ENCODE peak calls at places on chromosomes 3 and 15, in five cellular contexts. One of them, this sample, is unnamed.

GRCh38 chr3:119810018-119810435 is 28.1 kb downstream of the NR1I2 start:
- DNase-seq in WTC11: peak
- DNase-seq in GM12878: peak
- DNase-seq in K562: no peak
- DNase-seq in H1: no peak
- DNase-seq in this sample: no peak

GRCh38 chr3:127485396-127486170 is 105.0 kb downstream of the TPRA1 start:
- DNase-seq in WTC11: no peak
- DNase-seq in GM12878: no peak
- DNase-seq in K562: no peak
- DNase-seq in H1: peak
- DNase-seq in this sample: no peak

GRCh38 chr3:188819939-188820338 is 351.8 kb upstream of the TPRG1 start:
- DNase-seq in WTC11: no peak
- DNase-seq in GM12878: no peak
- DNase-seq in K562: no peak
- DNase-seq in H1: no peak
- DNase-seq in this sample: no peak

GRCh38 chr3:106006001-106006400 is 137.2 kb upstream of the CBLB start:
- DNase-seq in WTC11: no peak
- DNase-seq in GM12878: no peak
- DNase-seq in K562: no peak
- DNase-seq in H1: no peak
- DNase-seq in this sample: no peak

GRCh38 chr3:38493019-38493418 is 3.1 kb upstream of the EXOG start:
- DNase-seq in WTC11: no peak
- DNase-seq in GM12878: no peak
- DNase-seq in K562: no peak
- DNase-seq in H1: no peak
- DNase-seq in this sample: no peak

GRCh38 chr3:111519193-111519592 is 22.8 kb upstream of the CD96 start:
- DNase-seq in WTC11: no peak
- DNase-seq in GM12878: no peak
- DNase-seq in K562: no peak
- DNase-seq in H1: no peak
- DNase-seq in this sample: no peak

GRCh38 chr3:106611841-106612240 is 743.0 kb upstream of the CBLB start:
- DNase-seq in WTC11: no peak
- DNase-seq in GM12878: no peak
- DNase-seq in K562: no peak
- DNase-seq in H1: no peak
- DNase-seq in this sample: no peak

GRCh38 chr3:14853280-14853956 is 34.7 kb downstream of the FGD5 start:
- DNase-seq in WTC11: no peak
- DNase-seq in GM12878: no peak
- DNase-seq in K562: no peak
- DNase-seq in H1: no peak
- DNase-seq in this sample: no peak

GRCh38 chr3:86961297-86961696 is 29.7 kb downstream of the VGLL3 start:
- DNase-seq in WTC11: no peak
- DNase-seq in GM12878: no peak
- DNase-seq in K562: no peak
- DNase-seq in H1: no peak
- DNase-seq in this sample: no peak

GRCh38 chr3:55511895-55512585 is 24.9 kb upstream of the WNT5A start:
- DNase-seq in WTC11: no peak
- DNase-seq in GM12878: no peak
- DNase-seq in K562: no peak
- DNase-seq in H1: no peak
- DNase-seq in this sample: no peak

GRCh38 chr3:55160241-55160877 is 232.5 kb upstream of the LRTM1 start:
- DNase-seq in WTC11: no peak
- DNase-seq in GM12878: peak
- DNase-seq in K562: no peak
- DNase-seq in H1: no peak
- DNase-seq in this sample: no peak

GRCh38 chr3:119418091-119418512 is 45.3 kb downstream of the TMEM39A start:
- DNase-seq in WTC11: no peak
- DNase-seq in GM12878: no peak
- DNase-seq in K562: peak
- DNase-seq in H1: no peak
- DNase-seq in this sample: no peak

GRCh38 chr3:46461971-46462910 is 2.5 kb downstream of the LTF start:
- DNase-seq in WTC11: no peak
- DNase-seq in GM12878: no peak
- DNase-seq in K562: no peak
- DNase-seq in H1: peak
- DNase-seq in this sample: no peak

GRCh38 chr3:196688349-196688748 is 23.7 kb downstream of the CEP19 start:
- DNase-seq in WTC11: no peak
- DNase-seq in GM12878: no peak
- DNase-seq in K562: no peak
- DNase-seq in H1: no peak
- DNase-seq in this sample: no peak

GRCh38 chr3:36991147-36991546 is 1.8 kb downstream of the EPM2AIP1 start:
- DNase-seq in WTC11: no peak
- DNase-seq in GM12878: no peak
- DNase-seq in K562: no peak
- DNase-seq in H1: no peak
- DNase-seq in this sample: no peak

GRCh38 chr3:34782876-34783275 is 856.4 kb upstream of the ARPP21 start:
- DNase-seq in WTC11: no peak
- DNase-seq in GM12878: no peak
- DNase-seq in K562: no peak
- DNase-seq in H1: no peak
- DNase-seq in this sample: no peak

GRCh38 chr3:49163609-49164008 is 2.5 kb downstream of the CCDC71 start:
- DNase-seq in WTC11: no peak
- DNase-seq in GM12878: no peak
- DNase-seq in K562: no peak
- DNase-seq in H1: no peak
- DNase-seq in this sample: no peak

GRCh38 chr3:5692446-5692845 is 504.9 kb downstream of the EDEM1 start:
- DNase-seq in WTC11: no peak
- DNase-seq in GM12878: no peak
- DNase-seq in K562: no peak
- DNase-seq in H1: no peak
- DNase-seq in this sample: no peak

GRCh38 chr15:66647358-66647757 is 54.7 kb upstream of the SMAD6 start:
- DNase-seq in WTC11: no peak
- DNase-seq in GM12878: no peak
- DNase-seq in K562: no peak
- DNase-seq in H1: no peak
- DNase-seq in this sample: no peak

GRCh38 chr3:16203671-16204629 is 29.5 kb downstream of the GALNT15 start:
- DNase-seq in WTC11: no peak
- DNase-seq in GM12878: no peak
- DNase-seq in K562: no peak
- DNase-seq in H1: no peak
- DNase-seq in this sample: no peak

GRCh38 chr15:80485370-80486164 is 81.4 kb downstream of the ARNT2 start:
- DNase-seq in WTC11: no peak
- DNase-seq in GM12878: no peak
- DNase-seq in K562: no peak
- DNase-seq in H1: no peak
- DNase-seq in this sample: peak

GRCh38 chr3:59424268-59425010 is 374.6 kb upstream of the CFAP20DC start:
- DNase-seq in WTC11: no peak
- DNase-seq in GM12878: no peak
- DNase-seq in K562: no peak
- DNase-seq in H1: no peak
- DNase-seq in this sample: no peak

GRCh38 chr3:71006810-71007785 is 576.4 kb downstream of the FOXP1 start:
- DNase-seq in WTC11: no peak
- DNase-seq in GM12878: no peak
- DNase-seq in K562: peak
- DNase-seq in H1: no peak
- DNase-seq in this sample: peak

GRCh38 chr15:67845974-67846373 is 6.1 kb upstream of the RNU6-1 start:
- DNase-seq in WTC11: no peak
- DNase-seq in GM12878: no peak
- DNase-seq in K562: no peak
- DNase-seq in H1: no peak
- DNase-seq in this sample: no peak

GRCh38 chr3:133886031-133886722 is 9.5 kb downstream of the RAB6B start:
- DNase-seq in WTC11: no peak
- DNase-seq in GM12878: no peak
- DNase-seq in K562: no peak
- DNase-seq in H1: peak
- DNase-seq in this sample: no peak

GRCh38 chr3:82496890-82497560 is 735.6 kb upstream of the GBE1 start:
- DNase-seq in WTC11: peak
- DNase-seq in GM12878: no peak
- DNase-seq in K562: peak
- DNase-seq in H1: no peak
- DNase-seq in this sample: peak

GRCh38 chr3:55718475-55718874 is 231.4 kb upstream of the WNT5A start:
- DNase-seq in WTC11: no peak
- DNase-seq in GM12878: no peak
- DNase-seq in K562: no peak
- DNase-seq in H1: no peak
- DNase-seq in this sample: no peak

GRCh38 chr15:40511472-40512133 is 40.8 kb downstream of the CHST14 start:
- DNase-seq in WTC11: peak
- DNase-seq in GM12878: no peak
- DNase-seq in K562: peak
- DNase-seq in H1: peak
- DNase-seq in this sample: peak
- TF ChIP-seq CREB1 in WTC11: peak
- TF ChIP-seq CREB1 in GM12878: no peak
- TF ChIP-seq CREB1 in K562: no peak
- TF ChIP-seq CREB1 in H1: peak
- TF ChIP-seq CREB1 in this sample: no peak

DNA sequence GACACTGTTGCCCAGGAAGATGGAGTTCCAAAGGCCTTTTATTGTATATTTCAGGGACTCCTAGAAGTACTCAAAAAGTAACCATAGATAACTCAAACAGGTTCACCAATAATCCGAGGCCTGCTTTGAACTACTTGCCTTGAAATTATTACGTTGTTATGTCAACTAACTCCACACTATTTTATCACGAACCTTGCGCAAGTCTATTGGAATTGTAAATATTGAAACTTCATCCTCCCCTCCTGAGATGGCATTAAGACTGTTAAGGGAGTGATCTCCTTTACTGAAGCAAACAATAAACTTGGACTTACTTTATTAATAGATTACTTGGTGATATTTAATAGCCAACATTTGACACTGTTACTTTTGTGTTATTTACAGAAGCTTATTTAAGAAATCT is 199.6 kb upstream of the GADL1 start:
- DNase-seq in WTC11: no peak
- DNase-seq in GM12878: no peak
- DNase-seq in K562: no peak
- DNase-seq in H1: no peak
- DNase-seq in this sample: peak
- TF ChIP-seq USF2 in WTC11: no peak
- TF ChIP-seq USF2 in GM12878: no peak
- TF ChIP-seq USF2 in K562: no peak
- TF ChIP-seq USF2 in H1: no peak
- TF ChIP-seq USF2 in this sample: no peak

DNA sequence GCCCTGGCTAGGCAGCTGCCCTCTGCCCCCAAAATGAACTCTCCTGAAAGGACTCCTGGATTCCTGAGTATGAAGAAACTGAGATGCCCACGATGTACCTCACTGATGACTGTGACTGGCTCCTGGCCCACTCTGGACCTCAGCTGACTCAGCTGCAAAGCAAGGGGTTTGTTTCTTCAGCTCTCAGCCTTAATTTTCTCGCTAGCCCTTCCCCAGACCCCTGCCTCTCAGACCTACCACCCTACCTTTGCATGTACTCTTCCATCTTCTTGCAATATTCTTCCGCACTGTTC is 5.2 kb upstream of the GNAI2 start:
- DNase-seq in WTC11: no peak
- DNase-seq in GM12878: no peak
- DNase-seq in K562: no peak
- DNase-seq in H1: no peak
- DNase-seq in this sample: no peak
- TF ChIP-seq CREB1 in WTC11: no peak
- TF ChIP-seq CREB1 in GM12878: no peak
- TF ChIP-seq CREB1 in K562: no peak
- TF ChIP-seq CREB1 in H1: no peak
- TF ChIP-seq CREB1 in this sample: no peak

GRCh38 chr3:72395654-72396415 is 452.4 kb downstream of the SHQ1 start:
- DNase-seq in WTC11: no peak
- DNase-seq in GM12878: no peak
- DNase-seq in K562: no peak
- DNase-seq in H1: no peak
- DNase-seq in this sample: no peak
- TF ChIP-seq USF2 in WTC11: no peak
- TF ChIP-seq USF2 in GM12878: no peak
- TF ChIP-seq USF2 in K562: no peak
- TF ChIP-seq USF2 in H1: no peak
- TF ChIP-seq USF2 in this sample: no peak

DNA sequence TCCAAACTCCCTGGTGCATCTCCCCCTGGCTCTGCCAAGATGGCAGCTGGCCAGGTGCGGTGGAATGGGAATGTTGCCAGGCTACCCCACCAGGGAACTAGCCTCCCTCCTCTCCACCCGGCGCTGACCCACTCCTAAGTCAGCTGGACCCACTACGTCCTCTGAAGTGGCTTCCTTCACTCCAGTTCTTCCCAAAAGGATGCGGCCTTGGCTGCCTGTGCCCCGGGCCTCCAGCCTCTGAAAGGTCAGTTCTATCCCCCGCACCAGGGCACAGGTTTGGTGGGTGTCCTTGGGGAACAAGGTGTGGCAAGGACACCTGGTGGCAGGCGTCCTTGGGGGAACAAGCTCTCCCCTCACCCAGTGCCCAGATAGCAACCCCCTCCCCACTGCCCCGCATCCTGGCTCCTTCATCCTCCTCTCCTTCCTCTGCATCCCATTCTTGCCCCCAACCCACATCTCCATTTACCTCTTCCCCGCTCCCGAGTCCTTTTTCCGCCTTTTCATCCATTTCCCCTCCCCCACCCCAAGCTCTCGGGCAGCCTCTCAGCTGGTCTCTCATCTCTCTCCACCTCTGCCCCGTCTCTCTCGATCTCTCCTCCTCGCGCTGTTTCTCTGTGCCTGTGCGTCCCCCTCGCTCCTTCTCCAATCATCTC is 54.0 kb downstream of the LHFPL4 start:
- DNase-seq in WTC11: no peak
- DNase-seq in GM12878: no peak
- DNase-seq in K562: peak
- DNase-seq in H1: peak
- DNase-seq in this sample: no peak
- TF ChIP-seq CREB1 in WTC11: no peak
- TF ChIP-seq CREB1 in GM12878: no peak
- TF ChIP-seq CREB1 in K562: no peak
- TF ChIP-seq CREB1 in H1: no peak
- TF ChIP-seq CREB1 in this sample: no peak

DNA sequence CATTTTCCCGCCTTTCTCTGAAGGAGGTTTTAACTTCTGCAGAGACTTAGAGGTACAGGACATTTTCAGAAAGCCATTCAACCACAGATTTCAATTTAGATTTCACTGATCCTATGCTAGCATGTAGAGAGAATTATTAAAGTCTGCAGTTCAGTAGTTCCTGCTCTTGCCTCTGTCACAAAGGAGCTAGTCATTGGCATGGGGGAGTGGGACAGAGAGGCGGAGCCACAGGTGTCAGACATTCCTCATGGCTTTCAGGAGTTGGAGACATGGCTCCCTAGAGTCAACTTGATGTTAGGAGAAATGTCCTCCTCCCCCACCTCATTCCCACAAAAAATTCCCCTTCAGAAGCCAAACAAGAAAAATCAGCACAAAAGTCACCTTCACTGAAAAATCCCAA is 66.0 kb upstream of the SIAH2 start:
- DNase-seq in WTC11: no peak
- DNase-seq in GM12878: no peak
- DNase-seq in K562: no peak
- DNase-seq in H1: no peak
- DNase-seq in this sample: peak
- TF ChIP-seq USF2 in WTC11: no peak
- TF ChIP-seq USF2 in GM12878: no peak
- TF ChIP-seq USF2 in K562: no peak
- TF ChIP-seq USF2 in H1: no peak
- TF ChIP-seq USF2 in this sample: no peak